ENCODE peak calls at places on chromosomes 7 and 10, in six cellular contexts. M, U, F, Y, V and L are unnamed samples.

GRCh38 chr10:69375307-69376151 is 41.2 kb downstream of the TACR2 start:
- DNase-seq in M (peak), U (no peak), F (no peak), Y (no peak), V (no peak), L (peak)

GRCh38 chr10:133334495-133335237 is 2.0 kb downstream of the CALY start:
- DNase-seq in M (no peak), U (no peak), F (no peak), Y (no peak), V (no peak), L (no peak)

GRCh38 chr10:12130237-12130872 is 878 bp downstream of the SEC61A2 start:
- DNase-seq in M (no peak), U (peak), F (no peak), Y (peak), V (peak), L (no peak)

GRCh38 chr7:15703732-15704131 is 17.2 kb upstream of the MEOX2 start:
- DNase-seq in M (no peak), U (no peak), F (no peak), Y (no peak), V (no peak), L (no peak)

GRCh38 chr10:87750001-87750651 is 67.9 kb downstream of the ATAD1 start:
- DNase-seq in M (no peak), U (no peak), F (no peak), Y (peak), V (peak), L (no peak)

GRCh38 chr7:82677064-82677463 is 233.5 kb upstream of the CACNA2D1 start:
- DNase-seq in M (no peak), U (no peak), F (no peak), Y (no peak), V (no peak), L (no peak)

GRCh38 chr10:636769-637168 is 52.7 kb downstream of the DIP2C start:
- DNase-seq in M (no peak), U (no peak), F (no peak), Y (no peak), V (no peak), L (no peak)

GRCh38 chr7:934469-935320 is 19.8 kb downstream of the ADAP1 start:
- DNase-seq in M (no peak), U (no peak), F (no peak), Y (no peak), V (no peak), L (no peak)

GRCh38 chr10:99906470-99906869 is 103.3 kb downstream of the DNMBP start:
- DNase-seq in M (peak), U (peak), F (no peak), Y (peak), V (peak), L (peak)

GRCh38 chr10:103458720-103459119 is at the start of gene CALHM1:
- DNase-seq in M (no peak), U (peak), F (no peak), Y (peak), V (no peak), L (no peak)

GRCh38 chr10:6445671-6446278 is 134.3 kb downstream of the PRKCQ start:
- DNase-seq in M (peak), U (peak), F (no peak), Y (peak), V (peak), L (peak)

GRCh38 chr10:16779375-16779774 is 37.8 kb downstream of the RSU1 start:
- DNase-seq in M (no peak), U (no peak), F (no peak), Y (no peak), V (no peak), L (no peak)

GRCh38 chr10:111126073-111126472 is 49.2 kb downstream of the ADRA2A start:
- DNase-seq in M (no peak), U (no peak), F (no peak), Y (peak), V (no peak), L (peak)

DNA sequence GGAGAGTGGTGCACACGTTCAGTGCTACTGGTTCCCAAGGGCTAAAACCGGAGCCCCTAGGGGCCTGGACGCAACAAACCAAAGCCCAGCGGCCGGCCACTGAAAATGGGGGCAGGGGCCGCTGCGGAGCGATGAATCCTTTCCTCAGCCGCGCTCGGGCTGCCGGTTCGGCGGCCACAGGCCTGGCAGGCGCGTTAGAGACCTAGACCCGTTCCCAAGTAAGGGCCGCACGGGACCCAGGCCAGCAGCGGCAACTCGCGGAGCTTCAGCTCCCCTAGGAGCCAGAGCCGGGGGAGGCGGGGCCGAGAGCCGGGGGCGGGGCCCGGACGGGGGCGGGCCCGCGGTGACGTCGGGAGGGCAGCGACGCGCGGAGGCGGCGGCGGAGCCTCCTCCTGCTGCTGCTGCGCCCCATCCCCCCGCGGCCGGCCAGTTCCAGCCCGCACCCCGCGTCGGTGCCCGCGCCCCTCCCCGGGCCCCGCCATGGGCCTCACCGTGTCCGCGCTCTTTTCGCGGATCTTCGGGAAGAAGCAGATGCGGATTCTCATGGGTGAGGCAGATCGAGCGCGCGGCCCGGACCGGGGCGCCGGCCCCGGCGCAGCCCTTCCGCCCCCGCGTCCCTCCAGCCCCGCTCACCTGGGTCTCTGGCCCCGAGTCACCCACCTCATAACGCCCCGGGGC is at the start of gene ARF5:
- DNase-seq in M (peak), U (peak), F (peak), Y (peak), V (peak), L (peak)
- TF ChIP-seq POLR2A in M (peak), U (peak), F (peak), Y (peak), V (peak), L (no peak)

GRCh38 chr7:118572604-118573003 is 348.1 kb downstream of the ANKRD7 start:
- DNase-seq in M (no peak), U (no peak), F (no peak), Y (no peak), V (no peak), L (no peak)
- H3K4me3 ChIP-seq in M (no peak), U (no peak), F (no peak), Y (no peak), V (no peak), L (no peak)

GRCh38 chr7:150341263-150342118 is at the start of gene RARRES2:
- DNase-seq in M (no peak), U (no peak), F (no peak), Y (no peak), V (no peak), L (no peak)
- TF ChIP-seq POLR2A in M (no peak), U (no peak), F (no peak), Y (no peak), V (no peak), L (no peak)

GRCh38 chr10:94413374-94413773 is 11.0 kb downstream of the TBC1D12 start:
- DNase-seq in M (no peak), U (no peak), F (no peak), Y (no peak), V (no peak), L (no peak)
- H3K4me3 ChIP-seq in M (no peak), U (no peak), F (no peak), Y (no peak), V (no peak), L (no peak)

GRCh38 chr7:16755397-16755796 is 1.8 kb downstream of the TSPAN13 start:
- DNase-seq in M (no peak), U (no peak), F (no peak), Y (no peak), V (peak), L (no peak)

GRCh38 chr7:16753932-16754571 is 497 bp downstream of the TSPAN13 start:
- DNase-seq in M (no peak), U (peak), F (no peak), Y (peak), V (peak), L (no peak)

GRCh38 chr7:16754869-16755317 is 1.3 kb downstream of the TSPAN13 start:
- DNase-seq in M (no peak), U (peak), F (no peak), Y (no peak), V (no peak), L (no peak)

GRCh38 chr7:16758634-16759602 is 5.4 kb downstream of the TSPAN13 start:
- DNase-seq in M (no peak), U (peak), F (no peak), Y (no peak), V (no peak), L (no peak)

DNA sequence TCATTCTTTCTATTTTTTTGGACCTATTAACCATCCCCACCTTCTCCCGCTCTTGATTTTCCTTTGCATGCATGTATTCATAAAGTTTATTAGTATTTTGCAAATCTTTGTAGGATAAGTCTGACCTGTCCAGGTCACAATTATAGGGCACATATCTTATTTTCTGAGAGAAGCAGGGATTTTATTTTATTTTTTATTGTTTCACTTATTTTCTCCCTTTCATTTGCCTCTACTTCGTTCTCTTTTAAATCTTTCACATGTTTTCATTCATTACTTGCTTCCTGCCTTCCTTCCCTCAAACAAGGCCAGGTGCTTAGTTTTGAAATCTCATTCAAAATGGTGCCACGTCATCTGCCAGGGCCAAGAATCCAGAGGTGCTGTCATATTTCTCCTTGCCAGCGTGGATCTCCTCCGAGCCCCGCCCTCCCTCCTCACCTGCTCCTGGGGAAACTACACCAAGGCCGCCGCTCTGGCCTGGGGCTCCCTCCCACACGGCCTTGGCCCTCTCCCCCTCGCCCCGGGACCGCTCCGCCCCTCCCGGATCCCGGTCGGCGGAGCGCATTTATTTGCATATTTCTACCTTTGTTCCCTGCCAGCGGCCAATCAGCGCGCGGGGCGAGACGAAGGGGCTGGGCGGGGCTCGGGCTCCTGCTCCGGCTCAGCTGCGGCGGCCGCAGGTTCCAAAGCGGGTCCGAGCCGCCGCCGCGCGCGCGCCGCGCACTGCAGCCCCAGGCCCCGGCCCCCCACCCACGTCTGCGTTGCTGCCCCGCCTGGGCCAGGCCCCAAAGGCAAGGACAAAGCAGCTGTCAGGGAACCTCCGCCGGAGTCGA is at the start of gene TSPAN13:
- DNase-seq in M (no peak), U (peak), F (no peak), Y (peak), V (peak), L (peak)
- TF ChIP-seq POLR2A in M (peak), U (peak), F (no peak), Y (no peak), V (no peak), L (no peak)